ENCODE peak calls at places on chromosome 3, in six cellular contexts. D is Peyer's patch, A is suprapubic skin, V is NB4, H is SK-N-SH, F is HFF-Myc. T is an unnamed sample.
A peak's percentile ranks its signal among the peaks of the same experiment; 100 is the strongest.

GRCh38 chr3:183698318-183698731 is 728 bp downstream of the YEATS2 start:
- DNase-seq in A (no peak), F (no peak), V (peak; percentile 48), D (peak; percentile 32), H (peak; percentile 73), T (peak; percentile 50)

GRCh38 chr3:18579659-18580058 is 154.5 kb upstream of the SATB1 start:
- DNase-seq in V (peak; percentile 55), A (no peak), F (no peak), D (no peak), H (no peak), T (no peak)

GRCh38 chr3:30650348-30650995 is 44.1 kb downstream of the TGFBR2 start:
- DNase-seq in D (no peak), H (no peak), V (no peak), F (no peak), A (no peak), T (no peak)

GRCh38 chr3:25863011-25863415 is 73.1 kb downstream of the OXSM start:
- DNase-seq in D (no peak), H (no peak), A (no peak), V (no peak), F (no peak), T (no peak)

GRCh38 chr3:147373301-147373700 is 33.0 kb downstream of the ZIC4 start:
- DNase-seq in V (no peak), A (no peak), D (no peak), F (no peak), H (no peak), T (no peak)

GRCh38 chr3:45958333-45958791 is 15.1 kb downstream of the CXCR6 start:
- DNase-seq in V (no peak), A (no peak), D (no peak), H (no peak), F (no peak), T (no peak)

GRCh38 chr3:24832878-24833277 is 338.2 kb upstream of the THRB start:
- DNase-seq in V (no peak), A (no peak), H (no peak), D (no peak), F (no peak), T (no peak)

GRCh38 chr3:195859061-195859845 is 47.5 kb upstream of the MUC4 start:
- DNase-seq in A (peak; percentile 92), D (peak; percentile 75), H (peak; percentile 89), V (peak; percentile 66), F (no peak), T (peak; percentile 75)

GRCh38 chr3:35393916-35394315 is 245.4 kb upstream of the ARPP21 start:
- DNase-seq in V (no peak), D (no peak), F (no peak), A (no peak), H (peak; percentile 17), T (no peak)

GRCh38 chr3:32296251-32297204 is 58.0 kb downstream of the CMTM8 start:
- DNase-seq in V (peak; percentile 63), A (no peak), F (peak; percentile 50), H (peak; percentile 77), D (peak; percentile 40), T (peak; percentile 74)

GRCh38 chr3:159795050-159795449 is 193.6 kb upstream of the IL12A start:
- DNase-seq in V (no peak), D (no peak), H (no peak), F (no peak), A (no peak), T (no peak)

GRCh38 chr3:122415104-122415744 is 638 bp downstream of the WDR5B start:
- DNase-seq in F (no peak), V (peak; percentile 64), A (no peak), D (peak; percentile 55), H (peak; percentile 27), T (peak; percentile 25)

GRCh38 chr3:60133269-60133877 is 1083.5 kb upstream of the CFAP20DC start:
- DNase-seq in H (no peak), V (no peak), D (no peak), F (no peak), A (no peak), T (no peak)

GRCh38 chr3:42163622-42164244 is 72.6 kb downstream of the TRAK1 start:
- DNase-seq in H (no peak), F (no peak), D (no peak), V (no peak), A (no peak), T (no peak)

GRCh38 chr3:37029111-37029510 is 35.8 kb downstream of the MLH1 start:
- DNase-seq in D (no peak), H (no peak), F (no peak), A (no peak), V (no peak), T (no peak)

GRCh38 chr3:40876019-40876418 is 323.3 kb upstream of the CTNNB1 start:
- DNase-seq in F (no peak), H (no peak), A (no peak), D (no peak), V (no peak), T (no peak)

GRCh38 chr3:111598552-111598951 is 3.4 kb upstream of the ZBED2 start:
- DNase-seq in F (no peak), D (no peak), A (no peak), V (no peak), H (no peak), T (no peak)

GRCh38 chr3:78201066-78201465 is 1161.2 kb downstream of the ROBO2 start:
- DNase-seq in F (no peak), D (no peak), A (no peak), V (no peak), H (no peak), T (no peak)

GRCh38 chr3:147574622-147575021 is 165.5 kb downstream of the ZIC1 start:
- DNase-seq in H (no peak), A (no peak), V (no peak), F (no peak), D (no peak), T (no peak)

GRCh38 chr3:51977449-51978142 is 2.7 kb downstream of the ABHD14A start:
- DNase-seq in F (no peak), V (no peak), A (no peak), H (no peak), D (no peak), T (no peak)

GRCh38 chr3:33077976-33078375 is 19.0 kb downstream of the GLB1 start:
- DNase-seq in H (no peak), D (no peak), A (no peak), F (no peak), V (no peak), T (no peak)

GRCh38 chr3:32202496-32202895 is 36.0 kb upstream of the CMTM8 start:
- DNase-seq in H (no peak), A (no peak), V (no peak), F (no peak), D (no peak), T (no peak)

GRCh38 chr3:172201136-172201989 is 162.0 kb downstream of the FNDC3B start:
- DNase-seq in V (no peak), H (peak; percentile 26), A (peak; percentile 89), F (no peak), D (peak; percentile 19), T (peak; percentile 98)

GRCh38 chr3:158761350-158761749 is 29.1 kb upstream of the RARRES1 start:
- DNase-seq in H (no peak), D (no peak), V (no peak), A (no peak), F (no peak), T (no peak)

GRCh38 chr3:72889310-72890165 is 1.7 kb downstream of the GXYLT2 start:
- DNase-seq in F (no peak), V (no peak), H (no peak), A (no peak), D (no peak), T (peak; percentile 16)

GRCh38 chr3:156218353-156218744 is 98.0 kb downstream of the KCNAB1 start:
- DNase-seq in D (no peak), H (no peak), A (no peak), F (no peak), V (no peak), T (no peak)

GRCh38 chr3:173225351-173225750 is 84.3 kb upstream of the SPATA16 start:
- DNase-seq in D (no peak), A (no peak), H (no peak), F (no peak), V (no peak), T (no peak)

GRCh38 chr3:173217127-173217526 is 76.1 kb upstream of the SPATA16 start:
- DNase-seq in A (no peak), H (no peak), D (no peak), V (no peak), F (peak; percentile 0), T (no peak)

GRCh38 chr3:173216063-173216462 is 75.0 kb upstream of the SPATA16 start:
- DNase-seq in D (no peak), F (no peak), V (no peak), H (no peak), A (no peak), T (no peak)

DNA sequence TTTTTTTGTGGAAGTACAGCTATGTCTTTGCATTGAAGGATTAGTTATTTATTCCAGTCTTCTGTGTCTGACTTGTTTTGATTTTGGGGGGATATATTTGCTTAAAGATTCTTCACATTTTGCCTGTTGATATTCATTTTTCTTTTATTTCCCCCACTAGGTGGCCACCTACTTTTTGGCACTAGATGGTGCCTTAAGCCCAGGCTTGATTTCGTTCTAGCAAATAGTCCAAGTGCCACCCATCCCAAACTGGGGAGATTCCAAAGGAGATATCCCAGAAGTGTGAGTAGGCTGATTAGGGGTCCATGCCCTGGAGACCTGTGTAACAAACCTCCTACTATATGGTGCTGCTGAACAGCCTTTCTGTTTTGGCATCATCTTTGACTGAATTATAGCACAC is 80.0 kb upstream of the SPATA16 start:
- DNase-seq in D (no peak), V (peak; percentile 9), F (peak; percentile 0), A (no peak), H (no peak), T (peak; percentile 0)
- TF ChIP-seq CTCF in D (no peak), V (peak; percentile 30), F (peak; percentile 37), A (no peak), H (peak; percentile 52), T (no peak)

GRCh38 chr3:44000586-44000985 is 241.1 kb upstream of the TOPAZ1 start:
- DNase-seq in D (no peak), A (no peak), F (peak; percentile 22), H (no peak), V (no peak), T (peak; percentile 81)

GRCh38 chr3:44001072-44001471 is 240.6 kb upstream of the TOPAZ1 start:
- DNase-seq in A (no peak), D (no peak), F (no peak), V (no peak), H (no peak), T (peak; percentile 50)

GRCh38 chr3:43998374-43998840 is 243.3 kb upstream of the TOPAZ1 start:
- DNase-seq in V (no peak), F (no peak), D (no peak), A (no peak), H (no peak), T (no peak)

GRCh38 chr3:43998841-43999805 is 242.6 kb upstream of the TOPAZ1 start:
- DNase-seq in F (no peak), H (peak; percentile 99), V (no peak), D (peak; percentile 53), A (no peak), T (peak; percentile 54)

GRCh38 chr3:43999920-44000319 is 241.8 kb upstream of the TOPAZ1 start:
- DNase-seq in D (no peak), F (no peak), V (no peak), H (no peak), A (no peak), T (no peak)
- H3K4me3 ChIP-seq in D (no peak overlapping the region), F (peak overlapping the region; percentile 58), V (no peak overlapping the region), H (peak overlapping the region; percentile 90), A (no peak overlapping the region), T (peak overlapping the region; percentile 95)

GRCh38 chr3:79664444-79664843 is 103.4 kb downstream of the ROBO1 start:
- DNase-seq in H (no peak), F (no peak), V (no peak), A (no peak), D (no peak), T (no peak)
- TF ChIP-seq CTCF in H (no peak), F (no peak), V (no peak), A (no peak), D (no peak), T (no peak)

GRCh38 chr3:188212308-188212969 is 58.5 kb downstream of the LPP start:
- DNase-seq in A (no peak), H (no peak), F (no peak), D (no peak), V (no peak), T (peak; percentile 64)
- H3K4me3 ChIP-seq in A (no peak overlapping the region), H (no peak overlapping the region), F (no peak overlapping the region), D (peak overlapping the region; percentile 26), V (no peak overlapping the region), T (no peak overlapping the region)

T was measured in fibroblast of the aortic adventitia.